ENCODE peak calls at places on chromosomes 5 and 9, in ten cellular contexts. N is HCT116, B is hepatocyte, Y is A549, K is H1, S is mammary epithelial cell, R is PC-3, Z is mesendoderm, H is GM23338, X is astrocyte. C is an unnamed sample. For H3K4me1, the result is how much of the 10 kb centered on the place peaks cover.

GRCh38 chr5:61658592-61659008 is 326.5 kb downstream of the ZSWIM6 start:
- DNase-seq in N (peak), B (peak), Y (peak), K (peak), S (peak), R (peak), Z (peak), H (peak), X (peak), C (peak)

GRCh38 chr9:2424564-2425153 is 196.9 kb upstream of the VLDLR start:
- DNase-seq in N (no peak), B (no peak), Y (no peak), K (no peak), S (peak), R (no peak), Z (no peak), H (no peak), X (peak), C (no peak)

GRCh38 chr9:84716217-84716616 is 46.7 kb downstream of the NTRK2 start:
- DNase-seq in N (no peak), B (no peak), Y (no peak), K (no peak), S (no peak), R (no peak), Z (no peak), H (no peak), X (no peak), C (no peak)

GRCh38 chr9:123359546-123359945 is 3.5 kb downstream of the CRB2 start:
- DNase-seq in N (no peak), B (no peak), Y (no peak), K (no peak), S (no peak), R (no peak), Z (no peak), H (no peak), X (no peak), C (no peak)

GRCh38 chr5:158431369-158432029 is 572.6 kb upstream of the CLINT1 start:
- DNase-seq in N (no peak), B (no peak), Y (no peak), K (no peak), S (peak), R (no peak), Z (no peak), H (no peak), X (peak), C (no peak)

GRCh38 chr5:102545175-102545574 is 46.4 kb upstream of the SLCO6A1 start:
- DNase-seq in N (peak), B (peak), Y (peak), K (peak), S (no peak), R (peak), Z (peak), H (peak), X (no peak), C (peak)

GRCh38 chr5:5331838-5332237 is 90.6 kb upstream of the ICE1 start:
- DNase-seq in N (no peak), B (no peak), Y (no peak), K (no peak), S (no peak), R (no peak), Z (no peak), H (no peak), X (peak), C (no peak)

GRCh38 chr5:10556331-10556807 is 7.5 kb upstream of the ANKRD33B start:
- DNase-seq in N (no peak), B (no peak), Y (peak), K (no peak), S (peak), R (peak), Z (peak), H (no peak), X (peak), C (no peak)

GRCh38 chr5:173547579-173547978 is 68.9 kb downstream of the BOD1 start:
- DNase-seq in N (no peak), B (no peak), Y (no peak), K (no peak), S (no peak), R (peak), Z (no peak), H (no peak), X (peak), C (no peak)

GRCh38 chr5:159061186-159061796 is 38.4 kb downstream of the EBF1 start:
- DNase-seq in N (no peak), B (no peak), Y (no peak), K (no peak), S (no peak), R (no peak), Z (peak), H (no peak), X (peak), C (peak)

GRCh38 chr9:28620011-28620410 is 1046.7 kb upstream of the C9orf72 start:
- DNase-seq in N (no peak), B (no peak), Y (no peak), K (no peak), S (no peak), R (no peak), Z (no peak), H (no peak), X (no peak), C (no peak)

GRCh38 chr9:69246629-69247028 is 72.6 kb downstream of the TJP2 start:
- DNase-seq in N (no peak), B (no peak), Y (no peak), K (no peak), S (no peak), R (no peak), Z (no peak), H (no peak), X (no peak), C (no peak)

GRCh38 chr5:155004138-155004744 is 9.3 kb upstream of the KIF4B start:
- DNase-seq in N (peak), B (peak), Y (peak), K (no peak), S (peak), R (peak), Z (peak), H (peak), X (no peak), C (peak)

GRCh38 chr5:32298056-32298420 is 14.7 kb downstream of the MTMR12 start:
- DNase-seq in N (no peak), B (no peak), Y (no peak), K (no peak), S (no peak), R (no peak), Z (no peak), H (no peak), X (no peak), C (no peak)

GRCh38 chr5:38589629-38590028 is 33.2 kb upstream of the LIFR start:
- DNase-seq in N (no peak), B (no peak), Y (no peak), K (no peak), S (no peak), R (no peak), Z (no peak), H (no peak), X (no peak), C (no peak)

GRCh38 chr9:125843646-125844045 is 96.5 kb downstream of the PBX3 start:
- DNase-seq in N (no peak), B (no peak), Y (no peak), K (no peak), S (no peak), R (no peak), Z (peak), H (peak), X (peak), C (no peak)

GRCh38 chr9:137772281-137772873 is 105.2 kb upstream of the CACNA1B start:
- DNase-seq in N (no peak), B (no peak), Y (peak), K (no peak), S (no peak), R (no peak), Z (peak), H (peak), X (no peak), C (no peak)

DNA sequence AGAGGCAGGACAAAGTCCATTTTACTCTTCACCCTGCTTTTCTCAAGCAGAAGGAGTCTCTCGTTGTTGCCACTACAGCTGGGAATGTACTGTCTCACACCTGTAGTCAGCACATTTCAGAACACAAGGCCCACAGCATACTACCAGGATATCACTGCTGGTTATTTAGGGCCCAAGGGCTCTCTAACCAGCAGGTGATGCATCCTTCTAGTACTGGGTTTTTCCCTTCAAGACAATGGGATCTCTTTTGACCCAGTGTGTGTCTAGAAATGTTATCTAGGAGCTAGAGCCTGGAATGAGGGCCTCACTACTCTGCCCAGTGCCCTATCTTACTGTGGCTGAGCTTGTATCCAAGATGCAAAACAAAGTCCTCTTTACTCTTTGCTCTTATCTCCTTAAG is 235.1 kb upstream of the PRR16 start:
- DNase-seq in N (no peak), B (no peak), Y (no peak), K (no peak), S (no peak), R (no peak), Z (no peak), H (no peak), X (no peak), C (no peak)
- H3K4me1 ChIP-seq in N (under half), B (under half), Y (under half), K (under half), S (under half), R (under half), Z (under half), H (under half), X (under half), C (under half)

GRCh38 chr5:150166193-150167162 is at the start of gene CDX1:
- DNase-seq in N (no peak), B (no peak), Y (no peak), K (no peak), S (no peak), R (no peak), Z (peak), H (peak), X (no peak), C (no peak)
- H3K4me2 ChIP-seq in N (no peak), B (peak), Y (no peak), K (peak), S (no peak), R (no peak), Z (peak), H (peak), X (no peak), C (no peak)

DNA sequence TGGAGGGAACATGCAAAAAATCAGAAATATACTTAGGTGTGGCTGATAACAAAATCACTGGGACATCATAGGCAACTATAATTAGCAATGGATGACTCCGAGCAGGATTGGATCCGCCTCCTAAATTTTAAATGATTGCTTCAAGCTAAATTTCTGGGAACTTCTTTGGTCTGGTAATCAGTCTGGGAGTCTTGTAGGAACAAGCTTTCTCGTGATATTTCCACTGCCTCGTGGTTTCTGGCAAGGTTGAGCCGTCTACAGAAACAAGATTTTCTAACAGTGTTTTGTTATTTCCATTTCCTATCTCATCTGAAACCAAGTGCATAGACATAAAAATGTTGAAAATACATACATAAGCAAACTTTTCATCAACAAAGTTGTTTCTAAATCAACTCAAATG is 232.5 kb downstream of the BNC2 start:
- DNase-seq in N (no peak), B (no peak), Y (no peak), K (no peak), S (peak), R (no peak), Z (no peak), H (no peak), X (peak), C (no peak)
- H3K27ac ChIP-seq in N (no peak), B (no peak), Y (peak), K (no peak), S (no peak), R (no peak), Z (no peak), H (peak), X (no peak), C (no peak)

DNA sequence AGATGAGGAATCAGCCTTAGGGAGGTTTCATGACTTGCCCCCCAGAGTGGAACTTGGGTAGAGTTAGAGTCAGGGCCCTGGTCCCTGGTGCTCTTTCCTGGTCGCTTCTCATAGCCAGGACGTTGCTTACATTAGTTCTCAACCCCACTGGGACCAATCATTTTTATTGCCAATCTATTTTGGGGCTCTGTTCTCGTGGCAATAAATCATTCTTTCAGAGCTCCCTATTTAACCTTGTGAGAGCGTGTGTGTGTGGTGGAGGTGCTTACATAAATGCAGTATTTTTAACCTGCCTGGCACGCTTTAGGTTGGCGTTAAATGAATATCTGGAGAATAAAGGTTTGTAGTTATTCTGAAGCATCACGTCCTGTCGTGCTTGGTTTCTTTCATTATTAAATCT is 4.1 kb downstream of the TRIO start:
- DNase-seq in N (no peak), B (no peak), Y (no peak), K (no peak), S (no peak), R (no peak), Z (no peak), H (no peak), X (no peak), C (no peak)
- H3K4me1 ChIP-seq in N (under half), B (under half), Y (half or more), K (under half), S (under half), R (half or more), Z (under half), H (half or more), X (half or more), C (half or more)

GRCh38 chr5:124742983-124743533 is 3.4 kb downstream of the ZNF608 start:
- DNase-seq in N (peak), B (peak), Y (no peak), K (no peak), S (peak), R (peak), Z (peak), H (no peak), X (peak), C (peak)

GRCh38 chr5:124742521-124742920 is 3.9 kb downstream of the ZNF608 start:
- DNase-seq in N (no peak), B (no peak), Y (no peak), K (no peak), S (no peak), R (no peak), Z (no peak), H (no peak), X (no peak), C (no peak)

GRCh38 chr5:124741711-124742496 is 4.5 kb downstream of the ZNF608 start:
- DNase-seq in N (peak), B (peak), Y (no peak), K (no peak), S (peak), R (peak), Z (peak), H (peak), X (peak), C (peak)

GRCh38 chr5:124740055-124740454 is 6.4 kb downstream of the ZNF608 start:
- DNase-seq in N (no peak), B (no peak), Y (no peak), K (no peak), S (no peak), R (no peak), Z (peak), H (no peak), X (no peak), C (no peak)

DNA sequence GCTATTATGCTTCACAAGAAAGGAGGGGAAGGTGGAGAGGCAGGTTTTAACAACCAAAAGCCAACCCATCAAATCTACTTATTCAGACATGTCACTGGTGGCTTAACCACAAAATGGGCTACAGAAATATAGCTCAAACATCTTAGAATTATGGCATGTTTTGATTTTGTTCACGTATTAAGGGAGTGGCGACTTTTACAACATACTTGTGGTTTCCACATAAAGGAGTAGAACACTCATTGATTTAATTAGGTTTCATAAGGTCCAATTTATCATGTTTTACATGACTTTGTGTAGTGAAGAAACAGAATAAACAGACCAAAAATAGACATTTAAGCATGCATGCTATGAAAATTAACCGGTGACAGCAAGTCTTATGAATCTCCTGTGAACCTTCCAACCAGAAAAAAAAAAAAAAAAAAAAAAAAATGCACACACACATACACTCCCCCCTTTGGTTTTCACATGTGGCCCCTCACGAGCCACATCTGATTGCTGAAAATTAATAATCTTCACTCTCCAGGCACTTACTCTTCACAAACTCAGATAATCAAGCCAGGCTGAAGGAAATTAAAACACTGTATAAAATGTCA is 5.4 kb downstream of the ZNF608 start:
- DNase-seq in N (no peak), B (no peak), Y (no peak), K (no peak), S (peak), R (peak), Z (no peak), H (no peak), X (peak), C (no peak)
- H3K4me2 ChIP-seq in N (peak), B (peak), Y (peak), K (no peak), S (peak), R (peak), Z (no peak), H (peak), X (peak), C (no peak)

DNA sequence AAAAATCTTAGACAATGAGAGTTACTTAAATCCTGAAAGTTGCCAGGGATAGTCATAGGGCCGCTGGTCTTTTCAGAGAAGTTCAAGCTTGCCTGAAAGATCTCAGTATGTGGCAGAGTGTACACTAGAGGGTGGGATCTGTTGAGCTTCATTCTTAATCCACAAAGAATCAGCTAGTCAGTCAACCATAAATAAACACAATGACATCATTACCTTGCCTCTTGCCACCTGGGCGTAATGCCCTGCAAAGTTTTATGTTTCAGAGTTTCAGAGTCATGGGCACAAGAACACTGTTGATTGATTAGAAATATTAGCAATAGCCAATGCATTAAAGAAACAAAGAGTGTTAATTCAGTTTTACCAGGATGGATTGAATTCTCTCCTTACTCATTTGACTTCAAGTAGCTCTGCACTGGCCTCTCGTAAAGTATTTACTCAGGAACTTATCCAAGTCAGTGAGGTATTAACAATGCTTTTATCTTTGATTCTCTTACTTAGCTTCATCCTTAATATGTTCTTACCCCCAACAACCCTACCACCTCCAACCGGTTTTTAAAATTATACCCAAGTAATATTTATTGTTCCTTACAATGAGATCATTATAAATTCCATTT is 14.3 kb upstream of the ANXA1 start:
- DNase-seq in N (no peak), B (no peak), Y (peak), K (no peak), S (peak), R (peak), Z (no peak), H (no peak), X (peak), C (no peak)
- H3K27ac ChIP-seq in N (peak), B (peak), Y (peak), K (no peak), S (peak), R (peak), Z (no peak), H (no peak), X (no peak), C (no peak)

GRCh38 chr9:121651295-121652036 is at the start of gene DAB2IP:
- DNase-seq in N (no peak), B (peak), Y (no peak), K (no peak), S (no peak), R (peak), Z (peak), H (peak), X (no peak), C (peak)
- H3K4me1 ChIP-seq in N (half or more), B (under half), Y (under half), K (under half), S (under half), R (under half), Z (under half), H (under half), X (under half), C (under half)

C was measured in endothelial cell of umbilical vein.